ENCODE peak calls at places on chromosomes 13 and 19, in seven cellular contexts. T is psoas muscle, A is PC-3, Z is mucosa of descending colon, O is SK-N-SH, U is uterus, V is IMR-90. W is an unnamed sample. For H3K4me1, the result is how much of the 10 kb centered on the place peaks cover.

GRCh38 chr13:27851481-27851880 is 59.2 kb downstream of the GSX1 start:
- DNase-seq in U (no peak), V (no peak), O (no peak), T (no peak), A (no peak), Z (no peak), W (no peak)

GRCh38 chr13:61954092-61954491 is 538.4 kb upstream of the PCDH20 start:
- DNase-seq in V (peak), A (peak), O (peak), Z (no peak), T (no peak), U (no peak), W (no peak)

GRCh38 chr19:50556236-50557008 is 11.8 kb downstream of the LRRC4B start:
- DNase-seq in A (peak), T (peak), V (peak), O (peak), Z (peak), U (peak), W (peak)

GRCh38 chr19:16588089-16588823 is 16.0 kb upstream of the SLC35E1 start:
- DNase-seq in O (peak), A (no peak), Z (peak), U (peak), V (peak), T (peak), W (no peak)

GRCh38 chr13:98853791-98854191 is 101.3 kb upstream of the SLC15A1 start:
- DNase-seq in O (no peak), V (peak), T (peak), A (no peak), Z (peak), U (no peak), W (no peak)

GRCh38 chr13:37365496-37365895 is 233.1 kb downstream of the POSTN start:
- DNase-seq in U (no peak), A (no peak), O (no peak), V (no peak), T (no peak), Z (no peak), W (no peak)

GRCh38 chr19:39100500-39101166 is 16.5 kb downstream of the ACP7 start:
- DNase-seq in T (no peak), O (no peak), U (no peak), V (no peak), Z (no peak), A (no peak), W (no peak)

GRCh38 chr19:58399903-58400637 is 4.6 kb downstream of the RNF225 start:
- DNase-seq in U (no peak), Z (no peak), T (no peak), O (peak), A (no peak), V (no peak), W (no peak)

GRCh38 chr13:75554981-75555380 is 5.4 kb downstream of the UCHL3 start:
- DNase-seq in U (no peak), V (peak), Z (no peak), O (no peak), T (no peak), A (peak), W (no peak)

GRCh38 chr13:94712287-94712811 is at the start of gene SOX21:
- DNase-seq in U (no peak), A (peak), T (no peak), O (no peak), V (no peak), Z (no peak), W (no peak)

GRCh38 chr19:1270854-1271527 is 1.9 kb downstream of the CIRBP start:
- DNase-seq in Z (no peak), T (no peak), O (no peak), A (no peak), V (no peak), U (no peak), W (no peak)

GRCh38 chr19:43450545-43450997 is 14.8 kb downstream of the LYPD3 start:
- DNase-seq in O (no peak), U (no peak), V (peak), Z (no peak), T (no peak), A (no peak), W (no peak)

GRCh38 chr13:84645196-84646071 is 763.2 kb upstream of the SLITRK1 start:
- DNase-seq in T (no peak), U (no peak), A (no peak), Z (no peak), O (no peak), V (peak), W (no peak)

GRCh38 chr13:68056816-68057710 is 826.9 kb upstream of the PCDH9 start:
- DNase-seq in T (no peak), Z (peak), O (no peak), V (peak), U (no peak), A (peak), W (no peak)

GRCh38 chr13:73720216-73720840 is 413.9 kb downstream of the KLF12 start:
- DNase-seq in O (no peak), T (no peak), V (peak), Z (no peak), U (no peak), A (no peak), W (no peak)

GRCh38 chr19:11881151-11881800 is 6.3 kb upstream of the ZNF69 start:
- DNase-seq in U (peak), O (peak), Z (peak), V (peak), T (no peak), A (peak), W (peak)

GRCh38 chr19:50784710-50785109 is 5.5 kb upstream of the ACP4 start:
- DNase-seq in Z (no peak), V (no peak), T (no peak), U (no peak), O (no peak), A (no peak), W (no peak)

GRCh38 chr13:98575009-98575866 is 1.7 kb downstream of the STK24 start:
- DNase-seq in O (no peak), V (no peak), T (no peak), U (no peak), A (no peak), Z (no peak), W (no peak)

GRCh38 chr19:3470500-3471128 is 9.7 kb downstream of the SMIM24 start:
- DNase-seq in A (no peak), O (peak), Z (no peak), V (no peak), T (no peak), U (peak), W (no peak)

GRCh38 chr13:73765651-73766384 is 368.4 kb downstream of the KLF12 start:
- DNase-seq in V (peak), O (peak), U (peak), Z (peak), A (no peak), T (peak), W (peak)

GRCh38 chr13:106372199-106373160 is 163.0 kb downstream of the EFNB2 start:
- DNase-seq in T (no peak), U (no peak), A (no peak), Z (no peak), O (no peak), V (peak), W (no peak)

GRCh38 chr13:60351326-60351725 is 45.7 kb upstream of the TDRD3 start:
- DNase-seq in V (peak), U (no peak), Z (no peak), O (peak), A (peak), T (no peak), W (no peak)

GRCh38 chr13:113666324-113666660 is 727 bp upstream of the GRK1 start:
- DNase-seq in T (no peak), V (no peak), O (no peak), Z (no peak), U (peak), A (no peak), W (no peak)

GRCh38 chr19:40576181-40576584 is 490 bp upstream of the SHKBP1 start:
- DNase-seq in V (no peak), U (no peak), T (peak), Z (peak), O (no peak), A (no peak), W (no peak)

GRCh38 chr13:93951153-93951552 is 528.3 kb downstream of the DCT start:
- DNase-seq in A (peak), Z (no peak), V (peak), O (no peak), T (no peak), U (no peak), W (no peak)

GRCh38 chr13:94416454-94417080 is 62.9 kb downstream of the DCT start:
- DNase-seq in A (peak), T (no peak), V (peak), U (no peak), O (peak), Z (no peak), W (no peak)

GRCh38 chr19:31099470-31100190 is 249.6 kb downstream of the TSHZ3 start:
- DNase-seq in O (peak), V (no peak), U (no peak), T (no peak), A (peak), Z (no peak), W (no peak)

GRCh38 chr13:37869756-37870488 is at the start of gene TRPC4:
- DNase-seq in Z (peak), A (peak), V (peak), U (peak), O (peak), T (peak), W (no peak)

GRCh38 chr19:49863935-49864320 is 3.4 kb downstream of the PNKP start:
- DNase-seq in U (peak), T (peak), Z (peak), A (no peak), O (no peak), V (no peak), W (no peak)

GRCh38 chr19:58356236-58356970 is 3.1 kb upstream of the A1BG start:
- DNase-seq in A (no peak), U (no peak), O (no peak), V (peak), T (no peak), Z (no peak), W (no peak)

GRCh38 chr19:32181356-32181920 is 164.0 kb upstream of the ZNF507 start:
- DNase-seq in T (no peak), Z (no peak), V (no peak), O (no peak), A (no peak), U (no peak), W (no peak)

GRCh38 chr13:59700281-59700680 is 463.4 kb downstream of the DIAPH3 start:
- DNase-seq in V (peak), U (no peak), Z (no peak), T (no peak), O (no peak), A (no peak), W (no peak)

GRCh38 chr19:52963229-52963760 is 614 bp upstream of the ZNF816 start:
- DNase-seq in V (no peak), O (peak), U (no peak), T (no peak), A (no peak), Z (peak), W (no peak)

GRCh38 chr19:55041244-55041626 is 3.2 kb upstream of the GP6 start:
- DNase-seq in T (no peak), V (no peak), O (no peak), A (no peak), Z (no peak), U (no peak), W (no peak)
- H3K4me3 ChIP-seq in T (no peak), V (no peak), O (no peak), A (no peak), Z (no peak), U (no peak), W (no peak)

GRCh38 chr13:21045101-21045500 is 16.3 kb downstream of the LATS2 start:
- DNase-seq in T (no peak), O (no peak), U (no peak), V (no peak), A (no peak), Z (no peak), W (no peak)
- H3K4me1 ChIP-seq in T (half or more), O (under half), U (under half), V (under half), A (under half), Z (under half), W (under half)

GRCh38 chr13:35475131-35475959 is 1.1 kb downstream of the MAB21L1 start:
- DNase-seq in U (no peak), A (no peak), T (peak), Z (peak), V (peak), O (peak), W (no peak)
- TF ChIP-seq CTCF in U (no peak), A (no peak), T (no peak), Z (no peak), V (no peak), O (no peak), W (no peak)

GRCh38 chr19:42059196-42059595 is 10.8 kb downstream of the GRIK5 start:
- DNase-seq in V (no peak), U (no peak), Z (no peak), T (no peak), A (no peak), O (no peak), W (no peak)
- H3K4me3 ChIP-seq in V (no peak), U (no peak), Z (no peak), T (no peak), A (no peak), O (no peak), W (no peak)

GRCh38 chr13:79492918-79493594 is 12.1 kb downstream of the NDFIP2 start:
- DNase-seq in U (no peak), V (no peak), A (no peak), Z (no peak), T (no peak), O (no peak), W (no peak)

GRCh38 chr13:79501538-79502232 is 20.7 kb downstream of the NDFIP2 start:
- DNase-seq in Z (no peak), A (peak), V (peak), T (no peak), O (no peak), U (no peak), W (no peak)

GRCh38 chr13:79500829-79501228 is 19.9 kb downstream of the NDFIP2 start:
- DNase-seq in Z (no peak), O (no peak), T (no peak), V (no peak), A (no peak), U (no peak), W (no peak)

GRCh38 chr13:79496188-79496587 is 15.2 kb downstream of the NDFIP2 start:
- DNase-seq in V (no peak), A (no peak), T (no peak), Z (no peak), U (no peak), O (no peak), W (no peak)

DNA sequence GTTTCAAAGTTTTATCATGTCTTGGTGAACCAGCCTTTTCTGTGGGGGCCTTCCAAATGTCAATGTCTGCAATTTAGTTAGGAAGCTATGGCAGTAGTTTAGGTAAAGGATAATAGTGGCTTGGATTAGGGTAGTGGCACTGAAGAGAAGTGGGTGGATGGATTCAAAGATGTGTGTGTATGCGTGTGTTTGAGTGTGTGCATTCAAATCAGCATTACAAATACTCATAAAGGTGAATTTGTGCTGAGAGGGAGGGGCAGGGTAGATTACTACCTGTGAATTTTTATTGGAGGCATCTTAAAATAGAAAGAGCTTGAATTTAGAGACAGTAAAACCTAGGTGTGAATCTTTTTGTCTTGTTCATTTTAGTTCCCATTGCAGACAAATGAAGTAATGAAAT is 16.9 kb downstream of the NDFIP2 start:
- DNase-seq in T (no peak), A (no peak), U (no peak), V (no peak), Z (no peak), O (no peak), W (no peak)
- H3K4me1 ChIP-seq in T (under half), A (under half), U (under half), V (under half), Z (under half), O (under half), W (under half)

GRCh38 chr13:41061914-41062837 is 867 bp downstream of the WBP4 start:
- DNase-seq in Z (no peak), O (no peak), A (peak), T (no peak), V (peak), U (no peak), W (no peak)

GRCh38 chr13:41060723-41061074 is 610 bp upstream of the WBP4 start:
- DNase-seq in O (peak), T (peak), V (no peak), U (peak), A (peak), Z (peak), W (peak)

GRCh38 chr13:41059896-41060722 is 1.2 kb upstream of the WBP4 start:
- DNase-seq in U (peak), T (peak), A (peak), O (peak), V (peak), Z (peak), W (peak)

GRCh38 chr13:41059466-41059865 is 1.8 kb upstream of the WBP4 start:
- DNase-seq in O (peak), Z (no peak), V (peak), A (peak), U (no peak), T (no peak), W (no peak)

DNA sequence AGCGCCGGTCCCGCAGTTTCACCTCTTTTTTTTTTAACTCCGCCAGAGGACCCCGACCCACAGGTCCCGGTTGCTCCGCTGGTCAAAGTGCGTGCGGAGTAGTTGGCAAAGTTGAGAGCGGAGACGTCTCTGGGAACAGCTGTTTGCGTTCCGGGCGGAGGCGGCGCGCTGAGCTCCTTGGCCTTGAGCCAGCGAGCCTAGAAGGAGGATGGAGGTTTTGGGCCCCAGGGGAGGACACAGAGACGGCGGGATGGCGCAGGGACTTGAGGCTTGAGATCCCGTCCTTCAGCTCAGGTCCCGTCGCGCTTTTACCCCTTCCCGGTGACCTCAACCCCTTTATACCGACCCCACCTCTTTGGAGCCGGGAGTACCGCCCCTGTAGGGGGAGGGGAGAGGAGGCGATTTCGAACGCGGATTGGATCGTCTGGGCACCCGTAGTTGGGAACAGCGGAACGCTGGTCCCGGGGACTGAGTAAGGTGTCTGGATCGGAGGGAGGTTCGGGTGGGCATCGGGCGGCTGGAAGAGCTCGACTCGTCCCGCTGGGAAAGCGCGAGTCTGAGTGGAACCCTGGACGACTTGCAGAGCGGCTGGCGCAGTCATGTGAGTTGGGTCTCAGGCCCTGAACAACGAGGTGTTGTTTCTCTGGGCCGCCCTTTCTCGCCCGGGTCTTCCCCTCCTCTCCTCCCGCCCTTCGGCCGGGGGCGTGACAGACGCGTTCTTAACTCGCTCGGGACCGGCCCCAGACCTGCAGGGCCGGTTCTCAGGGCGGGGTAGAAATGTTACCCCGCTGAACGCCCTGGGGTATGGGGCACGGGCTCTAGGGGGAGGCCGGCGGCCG is at the start of gene WBP4:
- DNase-seq in Z (peak), V (peak), T (peak), A (peak), O (peak), U (peak), W (peak)
- TF ChIP-seq CTCF in Z (no peak), V (peak), T (no peak), A (no peak), O (no peak), U (peak), W (no peak)

W was measured in lung.